ENCODE peak calls at places on chromosomes 2 and 18, in ten cellular contexts. One of them, this sample, is unnamed.

GRCh38 chr2:129050116-129050515 is 731.4 kb upstream of the HS6ST1 start:
- DNase-seq in ovary: no peak
- DNase-seq in AG09309: no peak
- DNase-seq in fibroblast of the conjunctiva: no peak
- DNase-seq in Peyer's patch: no peak
- DNase-seq in tibial artery: no peak
- DNase-seq in stimulated activated CD4-positive, alpha-beta T cell treated with anti-CD3 and anti-CD28 coated beads, TNF-alpha, amount 100 ng/mL, for 1 hour: no peak
- DNase-seq in glutamatergic neuron: no peak
- DNase-seq in activated naive CD4-positive, alpha-beta T cell treated with anti-CD3 and anti-CD28 coated beads for 36 hours: no peak
- DNase-seq in AG08395: no peak
- DNase-seq in this sample: no peak

GRCh38 chr2:229230911-229231310 is 40.2 kb downstream of the PID1 start:
- DNase-seq in tibial artery: no peak
- DNase-seq in activated naive CD4-positive, alpha-beta T cell treated with anti-CD3 and anti-CD28 coated beads for 36 hours: no peak
- DNase-seq in AG08395: no peak
- DNase-seq in Peyer's patch: no peak
- DNase-seq in stimulated activated CD4-positive, alpha-beta T cell treated with anti-CD3 and anti-CD28 coated beads, TNF-alpha, amount 100 ng/mL, for 1 hour: no peak
- DNase-seq in fibroblast of the conjunctiva: no peak
- DNase-seq in AG09309: no peak
- DNase-seq in glutamatergic neuron: no peak
- DNase-seq in ovary: no peak
- DNase-seq in this sample: no peak

GRCh38 chr2:94763318-94763717 is 107.9 kb upstream of the TEKT4 start:
- DNase-seq in tibial artery: no peak
- DNase-seq in glutamatergic neuron: no peak
- DNase-seq in AG08395: no peak
- DNase-seq in stimulated activated CD4-positive, alpha-beta T cell treated with anti-CD3 and anti-CD28 coated beads, TNF-alpha, amount 100 ng/mL, for 1 hour: no peak
- DNase-seq in Peyer's patch: no peak
- DNase-seq in ovary: no peak
- DNase-seq in activated naive CD4-positive, alpha-beta T cell treated with anti-CD3 and anti-CD28 coated beads for 36 hours: no peak
- DNase-seq in fibroblast of the conjunctiva: no peak
- DNase-seq in AG09309: no peak
- DNase-seq in this sample: no peak

GRCh38 chr18:21769206-21769605 is 28.6 kb downstream of the MIB1 start:
- DNase-seq in AG08395: peak; percentile 19
- DNase-seq in fibroblast of the conjunctiva: no peak
- DNase-seq in Peyer's patch: no peak
- DNase-seq in stimulated activated CD4-positive, alpha-beta T cell treated with anti-CD3 and anti-CD28 coated beads, TNF-alpha, amount 100 ng/mL, for 1 hour: no peak
- DNase-seq in AG09309: no peak
- DNase-seq in tibial artery: no peak
- DNase-seq in activated naive CD4-positive, alpha-beta T cell treated with anti-CD3 and anti-CD28 coated beads for 36 hours: no peak
- DNase-seq in ovary: no peak
- DNase-seq in glutamatergic neuron: no peak
- DNase-seq in this sample: no peak

GRCh38 chr2:179691235-179691634 is 170.2 kb downstream of the ZNF385B start:
- DNase-seq in ovary: no peak
- DNase-seq in fibroblast of the conjunctiva: no peak
- DNase-seq in glutamatergic neuron: no peak
- DNase-seq in stimulated activated CD4-positive, alpha-beta T cell treated with anti-CD3 and anti-CD28 coated beads, TNF-alpha, amount 100 ng/mL, for 1 hour: no peak
- DNase-seq in Peyer's patch: no peak
- DNase-seq in AG08395: no peak
- DNase-seq in tibial artery: no peak
- DNase-seq in AG09309: no peak
- DNase-seq in activated naive CD4-positive, alpha-beta T cell treated with anti-CD3 and anti-CD28 coated beads for 36 hours: no peak
- DNase-seq in this sample: no peak

GRCh38 chr18:7626922-7627440 is 59.9 kb downstream of the PTPRM start:
- DNase-seq in glutamatergic neuron: no peak
- DNase-seq in Peyer's patch: no peak
- DNase-seq in stimulated activated CD4-positive, alpha-beta T cell treated with anti-CD3 and anti-CD28 coated beads, TNF-alpha, amount 100 ng/mL, for 1 hour: no peak
- DNase-seq in tibial artery: no peak
- DNase-seq in AG08395: peak; percentile 71
- DNase-seq in activated naive CD4-positive, alpha-beta T cell treated with anti-CD3 and anti-CD28 coated beads for 36 hours: no peak
- DNase-seq in ovary: no peak
- DNase-seq in fibroblast of the conjunctiva: peak; percentile 20
- DNase-seq in AG09309: no peak
- DNase-seq in this sample: peak; percentile 20

GRCh38 chr2:393711-394696 is 106.1 kb upstream of the ALKAL2 start:
- DNase-seq in fibroblast of the conjunctiva: no peak
- DNase-seq in AG09309: no peak
- DNase-seq in Peyer's patch: peak; percentile 81
- DNase-seq in tibial artery: no peak
- DNase-seq in glutamatergic neuron: no peak
- DNase-seq in ovary: no peak
- DNase-seq in activated naive CD4-positive, alpha-beta T cell treated with anti-CD3 and anti-CD28 coated beads for 36 hours: peak; percentile 85
- DNase-seq in AG08395: peak; percentile 11
- DNase-seq in stimulated activated CD4-positive, alpha-beta T cell treated with anti-CD3 and anti-CD28 coated beads, TNF-alpha, amount 100 ng/mL, for 1 hour: peak; percentile 13
- DNase-seq in this sample: no peak

GRCh38 chr2:201643216-201643651 is at the start of gene TMEM237:
- DNase-seq in activated naive CD4-positive, alpha-beta T cell treated with anti-CD3 and anti-CD28 coated beads for 36 hours: no peak
- DNase-seq in Peyer's patch: peak; percentile 73
- DNase-seq in tibial artery: peak; percentile 45
- DNase-seq in ovary: no peak
- DNase-seq in glutamatergic neuron: peak; percentile 55
- DNase-seq in fibroblast of the conjunctiva: no peak
- DNase-seq in stimulated activated CD4-positive, alpha-beta T cell treated with anti-CD3 and anti-CD28 coated beads, TNF-alpha, amount 100 ng/mL, for 1 hour: peak; percentile 7
- DNase-seq in AG09309: no peak
- DNase-seq in AG08395: peak; percentile 58
- DNase-seq in this sample: no peak

GRCh38 chr2:43731211-43731610 is 42.6 kb upstream of the DYNC2LI1 start:
- DNase-seq in AG09309: no peak
- DNase-seq in AG08395: no peak
- DNase-seq in tibial artery: no peak
- DNase-seq in glutamatergic neuron: no peak
- DNase-seq in stimulated activated CD4-positive, alpha-beta T cell treated with anti-CD3 and anti-CD28 coated beads, TNF-alpha, amount 100 ng/mL, for 1 hour: no peak
- DNase-seq in fibroblast of the conjunctiva: no peak
- DNase-seq in ovary: no peak
- DNase-seq in activated naive CD4-positive, alpha-beta T cell treated with anti-CD3 and anti-CD28 coated beads for 36 hours: no peak
- DNase-seq in Peyer's patch: no peak
- DNase-seq in this sample: no peak

GRCh38 chr2:209334188-209335017 is 89.4 kb upstream of the MAP2 start:
- DNase-seq in stimulated activated CD4-positive, alpha-beta T cell treated with anti-CD3 and anti-CD28 coated beads, TNF-alpha, amount 100 ng/mL, for 1 hour: no peak
- DNase-seq in AG08395: peak; percentile 61
- DNase-seq in Peyer's patch: peak; percentile 67
- DNase-seq in fibroblast of the conjunctiva: peak; percentile 36
- DNase-seq in activated naive CD4-positive, alpha-beta T cell treated with anti-CD3 and anti-CD28 coated beads for 36 hours: peak; percentile 63
- DNase-seq in tibial artery: peak; percentile 25
- DNase-seq in AG09309: peak; percentile 7
- DNase-seq in glutamatergic neuron: peak; percentile 65
- DNase-seq in ovary: peak; percentile 18
- DNase-seq in this sample: peak; percentile 13

GRCh38 chr2:25044011-25044410 is 2.1 kb downstream of the EFR3B start:
- DNase-seq in ovary: no peak
- DNase-seq in glutamatergic neuron: no peak
- DNase-seq in stimulated activated CD4-positive, alpha-beta T cell treated with anti-CD3 and anti-CD28 coated beads, TNF-alpha, amount 100 ng/mL, for 1 hour: no peak
- DNase-seq in AG08395: no peak
- DNase-seq in AG09309: no peak
- DNase-seq in Peyer's patch: no peak
- DNase-seq in fibroblast of the conjunctiva: no peak
- DNase-seq in tibial artery: no peak
- DNase-seq in activated naive CD4-positive, alpha-beta T cell treated with anti-CD3 and anti-CD28 coated beads for 36 hours: no peak
- DNase-seq in this sample: no peak

GRCh38 chr2:121895723-121896571 is 140.5 kb downstream of the TSN start:
- DNase-seq in glutamatergic neuron: no peak
- DNase-seq in tibial artery: no peak
- DNase-seq in stimulated activated CD4-positive, alpha-beta T cell treated with anti-CD3 and anti-CD28 coated beads, TNF-alpha, amount 100 ng/mL, for 1 hour: no peak
- DNase-seq in fibroblast of the conjunctiva: no peak
- DNase-seq in ovary: no peak
- DNase-seq in activated naive CD4-positive, alpha-beta T cell treated with anti-CD3 and anti-CD28 coated beads for 36 hours: no peak
- DNase-seq in Peyer's patch: no peak
- DNase-seq in AG09309: no peak
- DNase-seq in AG08395: no peak
- DNase-seq in this sample: no peak

GRCh38 chr2:152525277-152525838 is 190.4 kb downstream of the FMNL2 start:
- DNase-seq in stimulated activated CD4-positive, alpha-beta T cell treated with anti-CD3 and anti-CD28 coated beads, TNF-alpha, amount 100 ng/mL, for 1 hour: no peak
- DNase-seq in Peyer's patch: no peak
- DNase-seq in glutamatergic neuron: no peak
- DNase-seq in ovary: peak; percentile 45
- DNase-seq in tibial artery: no peak
- DNase-seq in fibroblast of the conjunctiva: peak; percentile 39
- DNase-seq in activated naive CD4-positive, alpha-beta T cell treated with anti-CD3 and anti-CD28 coated beads for 36 hours: no peak
- DNase-seq in AG08395: peak; percentile 54
- DNase-seq in AG09309: peak; percentile 32
- DNase-seq in this sample: no peak

GRCh38 chr2:46058140-46058539 is 239.1 kb upstream of the EPAS1 start:
- DNase-seq in Peyer's patch: no peak
- DNase-seq in glutamatergic neuron: no peak
- DNase-seq in AG09309: no peak
- DNase-seq in stimulated activated CD4-positive, alpha-beta T cell treated with anti-CD3 and anti-CD28 coated beads, TNF-alpha, amount 100 ng/mL, for 1 hour: no peak
- DNase-seq in fibroblast of the conjunctiva: no peak
- DNase-seq in activated naive CD4-positive, alpha-beta T cell treated with anti-CD3 and anti-CD28 coated beads for 36 hours: no peak
- DNase-seq in tibial artery: no peak
- DNase-seq in ovary: no peak
- DNase-seq in AG08395: no peak
- DNase-seq in this sample: no peak

GRCh38 chr2:7180641-7181370 is 263.6 kb downstream of the RNF144A start:
- DNase-seq in Peyer's patch: no peak
- DNase-seq in AG08395: peak; percentile 54
- DNase-seq in glutamatergic neuron: no peak
- DNase-seq in fibroblast of the conjunctiva: no peak
- DNase-seq in activated naive CD4-positive, alpha-beta T cell treated with anti-CD3 and anti-CD28 coated beads for 36 hours: no peak
- DNase-seq in AG09309: no peak
- DNase-seq in ovary: no peak
- DNase-seq in stimulated activated CD4-positive, alpha-beta T cell treated with anti-CD3 and anti-CD28 coated beads, TNF-alpha, amount 100 ng/mL, for 1 hour: no peak
- DNase-seq in tibial artery: no peak
- DNase-seq in this sample: no peak